ENCODE peak calls at places on chromosomes 13 and 19, in seven cellular contexts. M, T, I, Q, D, R and E are unnamed samples.

GRCh38 chr13:48487968-48488367 is 44.9 kb downstream of the RCBTB2 start:
- DNase-seq in M (no peak), D (no peak), T (no peak), Q (no peak), I (no peak), R (no peak), E (no peak)

GRCh38 chr19:55088543-55089265 is 13.0 kb downstream of the EPS8L1 start:
- DNase-seq in R (peak), Q (peak), M (peak), I (peak), T (peak), D (peak), E (no peak)

GRCh38 chr19:33110201-33110910 is 21.6 kb upstream of the WDR88 start:
- DNase-seq in I (no peak), R (peak), T (no peak), Q (no peak), M (no peak), D (peak), E (no peak)

GRCh38 chr13:91101436-91101835 is 246.1 kb upstream of the MIR17HG start:
- DNase-seq in Q (no peak), I (no peak), D (no peak), T (no peak), R (no peak), M (no peak), E (no peak)

GRCh38 chr13:32838985-32839384 is 177.2 kb upstream of the KL start:
- DNase-seq in I (no peak), Q (no peak), T (no peak), D (peak), M (no peak), R (peak), E (no peak)

GRCh38 chr13:81683526-81683925 is 1342.6 kb upstream of the SPRY2 start:
- DNase-seq in Q (no peak), I (no peak), M (no peak), T (no peak), D (no peak), R (no peak), E (no peak)

GRCh38 chr13:65660696-65661095 is 1569.4 kb downstream of the PCDH9 start:
- DNase-seq in Q (no peak), T (no peak), M (no peak), D (peak), R (peak), I (no peak), E (no peak)

GRCh38 chr19:5961969-5962945 is 15.7 kb downstream of the RANBP3 start:
- DNase-seq in R (peak), M (peak), Q (peak), D (peak), T (peak), I (peak), E (no peak)

GRCh38 chr19:1284979-1285736 is 515 bp upstream of the EFNA2 start:
- DNase-seq in Q (no peak), D (no peak), R (no peak), I (no peak), M (no peak), T (no peak), E (no peak)

GRCh38 chr19:31470229-31470939 is 121.1 kb upstream of the TSHZ3 start:
- DNase-seq in R (no peak), T (no peak), Q (no peak), D (no peak), M (no peak), I (no peak), E (no peak)

GRCh38 chr13:50230365-50230978 is 215.2 kb downstream of the KCNRG start:
- DNase-seq in Q (no peak), I (no peak), D (peak), R (peak), T (no peak), M (no peak), E (no peak)

GRCh38 chr19:41303941-41304340 is 6.0 kb upstream of the CCDC97 start:
- DNase-seq in T (peak), Q (no peak), I (no peak), D (no peak), R (no peak), M (no peak), E (no peak)
- H3K27ac ChIP-seq in T (peak), Q (peak), I (peak), D (no peak), R (no peak), M (peak), E (no peak)

GRCh38 chr19:18426416-18426767 is 7.2 kb downstream of the SSBP4 start:
- DNase-seq in T (no peak), I (no peak), Q (no peak), R (no peak), D (no peak), M (no peak), E (no peak)
- H3K27ac ChIP-seq in T (no peak), I (no peak), Q (peak), R (peak), D (peak), M (no peak), E (no peak)

GRCh38 chr19:2341987-2342386 is 13.5 kb downstream of the SPPL2B start:
- DNase-seq in D (no peak), I (no peak), R (no peak), T (peak), M (no peak), Q (no peak), E (no peak)

GRCh38 chr19:2338751-2339643 is 10.5 kb downstream of the SPPL2B start:
- DNase-seq in R (no peak), Q (no peak), D (no peak), I (no peak), M (no peak), T (peak), E (no peak)

GRCh38 chr19:2339644-2340310 is 11.3 kb downstream of the SPPL2B start:
- DNase-seq in I (no peak), R (no peak), T (peak), Q (no peak), D (no peak), M (no peak), E (no peak)

GRCh38 chr19:2341247-2341705 is 12.8 kb downstream of the SPPL2B start:
- DNase-seq in Q (no peak), R (no peak), D (no peak), T (peak), I (no peak), M (no peak), E (no peak)

DNA sequence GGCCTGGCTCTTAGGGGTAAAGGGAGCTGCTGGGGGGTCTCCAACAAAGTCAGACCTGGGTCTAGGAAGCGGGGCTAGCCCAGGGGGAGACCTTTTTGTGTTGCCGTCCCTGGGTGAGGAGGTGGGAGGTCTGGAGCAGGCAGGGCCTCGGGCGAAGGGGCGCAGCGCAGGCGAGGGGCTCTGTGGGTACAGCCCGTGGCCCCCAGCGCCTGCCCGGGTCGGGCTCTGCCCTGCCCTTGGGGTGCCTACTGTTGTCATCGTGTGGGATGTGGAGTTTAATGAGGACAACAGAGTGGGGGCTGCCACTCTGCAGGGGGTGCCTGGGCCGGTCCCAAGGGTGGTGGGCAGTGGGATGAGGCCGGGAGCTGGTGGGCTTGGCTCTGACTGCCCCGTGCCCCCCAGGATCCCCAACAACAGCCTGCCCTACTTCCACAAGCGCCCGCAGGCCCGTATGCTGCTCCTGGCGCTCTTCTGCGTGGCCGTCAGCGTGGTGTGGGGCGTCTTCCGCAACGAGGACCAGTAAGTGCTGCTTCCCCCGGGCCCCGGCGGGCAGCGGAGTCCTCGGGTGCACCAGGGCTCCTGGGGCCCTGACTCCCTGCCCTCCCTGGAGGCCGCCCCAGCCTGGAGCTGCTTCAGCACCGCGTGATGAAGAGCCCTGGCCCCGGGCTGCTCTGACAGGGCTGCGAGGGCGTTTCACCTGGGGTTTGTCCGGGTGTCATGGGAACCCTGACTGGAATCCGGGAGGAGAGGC is 12.2 kb downstream of the SPPL2B start:
- DNase-seq in T (peak), I (no peak), R (no peak), Q (no peak), M (no peak), D (no peak), E (no peak)
- H3K27ac ChIP-seq in T (no peak), I (no peak), R (no peak), Q (no peak), M (no peak), D (no peak), E (no peak)

DNA sequence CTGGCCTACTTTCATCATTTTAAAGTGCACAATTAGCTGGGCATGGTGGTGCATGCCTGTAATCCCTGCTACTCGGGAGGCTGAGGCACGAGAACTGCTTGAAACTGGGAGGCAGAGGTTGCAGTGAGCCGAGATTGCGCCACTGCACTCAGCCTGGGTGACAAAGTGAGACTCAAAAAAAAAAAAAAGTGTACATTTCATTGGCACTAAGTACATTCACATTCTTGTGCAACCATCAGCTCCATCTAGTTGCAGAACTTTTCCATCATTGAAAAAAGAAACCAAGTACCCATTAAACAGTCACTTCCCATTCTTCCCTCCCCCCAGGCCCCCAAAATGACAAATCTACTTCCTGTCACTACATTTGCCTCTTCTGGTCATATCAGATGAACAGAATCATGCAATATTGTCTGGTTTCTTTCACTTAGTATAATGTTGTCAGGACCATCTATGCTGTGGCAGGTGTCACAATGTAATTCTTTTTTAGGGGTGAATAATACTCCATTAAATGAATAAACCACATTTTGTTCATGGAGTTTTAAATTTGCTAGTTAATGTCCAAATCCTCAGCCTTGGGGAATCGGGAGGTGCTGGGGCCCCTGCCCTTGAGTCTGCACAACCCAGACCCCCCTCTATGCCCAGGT is 7.4 kb upstream of the SIGLEC11 start:
- DNase-seq in M (no peak), Q (no peak), D (no peak), R (no peak), T (no peak), I (no peak), E (no peak)
- H3K27ac ChIP-seq in M (no peak), Q (no peak), D (no peak), R (no peak), T (no peak), I (no peak), E (no peak)

DNA sequence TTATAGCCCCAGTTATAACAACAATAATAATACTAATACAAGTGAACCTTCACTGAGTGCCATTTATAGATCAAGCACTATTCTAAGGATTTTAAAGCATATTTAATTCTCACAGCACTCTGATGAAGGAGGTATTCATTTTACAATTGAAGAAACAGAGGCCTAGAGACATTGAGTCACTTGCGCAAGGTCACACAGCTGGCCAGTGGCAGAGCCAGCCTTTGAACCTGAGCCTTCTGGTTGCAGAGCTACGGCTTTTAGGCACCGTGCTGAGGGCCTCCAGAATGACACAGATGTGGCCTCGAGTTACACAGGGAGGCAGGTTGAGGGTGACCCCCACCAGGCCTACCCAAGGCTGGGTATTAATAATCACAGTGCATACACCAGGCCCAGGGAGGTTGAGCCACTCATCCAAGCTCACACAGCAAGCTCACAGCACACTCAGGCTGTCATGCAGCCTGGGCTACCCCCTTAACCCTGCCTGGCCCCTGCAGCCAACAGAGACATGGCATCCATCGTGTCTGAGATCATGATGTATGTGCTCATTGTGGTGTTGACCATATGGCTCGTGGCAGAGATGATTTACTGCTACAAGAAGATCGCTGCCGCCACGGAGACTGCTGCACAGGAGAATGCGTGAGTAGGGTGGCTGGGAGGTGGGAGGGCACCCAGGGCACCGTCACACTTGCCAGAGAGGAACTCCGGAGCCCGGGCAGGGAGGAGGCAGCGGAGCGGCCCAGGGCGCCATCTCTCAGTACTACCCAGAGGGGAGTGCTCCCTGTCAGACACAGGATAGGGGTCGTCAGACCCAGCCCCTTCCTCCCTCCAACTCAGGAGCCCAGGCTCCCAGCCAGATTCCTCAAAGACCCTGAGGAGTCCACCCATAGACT is 2.7 kb upstream of the HPN start:
- DNase-seq in R (no peak), Q (no peak), D (peak), M (no peak), T (no peak), I (no peak), E (no peak)
- H3K27ac ChIP-seq in R (no peak), Q (peak), D (no peak), M (no peak), T (no peak), I (no peak), E (peak)

GRCh38 chr13:40430234-40430633 is 236.2 kb downstream of the FOXO1 start:
- DNase-seq in M (no peak), I (no peak), R (no peak), T (no peak), D (no peak), Q (no peak), E (no peak)
- H3K27ac ChIP-seq in M (no peak), I (no peak), R (no peak), T (no peak), D (no peak), Q (no peak), E (no peak)

GRCh38 chr13:112840472-112841302 is 128.3 kb upstream of the MCF2L start:
- DNase-seq in Q (peak), R (no peak), I (no peak), M (no peak), T (no peak), D (no peak), E (no peak)
- H3K27ac ChIP-seq in Q (no peak), R (no peak), I (no peak), M (no peak), T (no peak), D (no peak), E (no peak)

GRCh38 chr19:19077103-19077502 is 13.3 kb downstream of the SLC25A42 start:
- DNase-seq in D (no peak), T (no peak), M (no peak), I (no peak), R (no peak), Q (no peak), E (no peak)
- H3K27ac ChIP-seq in D (no peak), T (no peak), M (no peak), I (no peak), R (no peak), Q (no peak), E (no peak)

GRCh38 chr13:26965058-26965380 is 204.4 kb upstream of the GPR12 start:
- DNase-seq in R (no peak), D (no peak), I (no peak), M (no peak), Q (peak), T (no peak), E (no peak)

GRCh38 chr13:26961890-26962615 is 201.5 kb upstream of the GPR12 start:
- DNase-seq in D (no peak), T (no peak), M (no peak), Q (peak), R (no peak), I (no peak), E (no peak)

GRCh38 chr13:26964278-26965057 is 203.9 kb upstream of the GPR12 start:
- DNase-seq in T (no peak), D (no peak), Q (peak), I (no peak), M (no peak), R (peak), E (no peak)

GRCh38 chr13:26965976-26966375 is 205.4 kb upstream of the GPR12 start:
- DNase-seq in R (peak), T (no peak), Q (no peak), D (peak), I (no peak), M (no peak), E (no peak)

DNA sequence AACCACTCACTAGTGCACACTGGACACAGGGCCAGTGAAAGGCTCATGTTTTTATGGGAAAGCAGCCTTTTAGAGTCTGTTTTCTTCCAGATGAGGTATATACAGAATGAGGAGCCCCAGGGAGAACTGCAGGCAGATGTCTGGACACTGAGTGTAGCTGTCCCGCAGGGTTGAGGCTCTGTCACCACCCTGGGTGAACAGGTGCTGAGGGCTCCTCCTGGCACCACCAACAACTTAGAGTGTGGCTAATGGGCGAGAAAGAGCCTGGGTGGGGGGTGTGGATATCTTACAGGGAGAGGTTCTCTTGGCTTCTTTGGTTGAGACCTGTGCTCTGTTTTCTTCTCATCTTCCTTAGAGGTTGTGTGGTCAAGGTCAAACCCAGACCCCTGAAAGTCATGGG is 202.1 kb upstream of the GPR12 start:
- DNase-seq in R (no peak), I (no peak), M (no peak), T (no peak), D (no peak), Q (no peak), E (no peak)
- H3K27ac ChIP-seq in R (no peak), I (no peak), M (no peak), T (no peak), D (no peak), Q (no peak), E (no peak)